ENCODE peak calls at places on chromosome 18, in seven cellular contexts. One of them, this sample, is unnamed.

GRCh38 chr18:59783138-59783537 is 85.9 kb upstream of the CCBE1 start:
- DNase-seq in H1: peak; percentile 57
- DNase-seq in K562: peak; percentile 31
- DNase-seq in IMR-90: peak; percentile 74
- DNase-seq in SK-N-SH: peak; percentile 68
- DNase-seq in HepG2: peak; percentile 72
- DNase-seq in GM12878: peak; percentile 9
- DNase-seq in this sample: peak; percentile 85

GRCh38 chr18:79549638-79550000 is 130.0 kb upstream of the CTDP1 start:
- DNase-seq in K562: no peak
- DNase-seq in GM12878: no peak
- DNase-seq in HepG2: no peak
- DNase-seq in SK-N-SH: no peak
- DNase-seq in IMR-90: no peak
- DNase-seq in H1: no peak
- DNase-seq in this sample: no peak

GRCh38 chr18:24819141-24819890 is 358.9 kb downstream of the HRH4 start:
- DNase-seq in IMR-90: no peak
- DNase-seq in HepG2: no peak
- DNase-seq in SK-N-SH: no peak
- DNase-seq in H1: no peak
- DNase-seq in K562: no peak
- DNase-seq in GM12878: no peak
- DNase-seq in this sample: no peak

GRCh38 chr18:42977982-42978595 is 137.4 kb downstream of the RIT2 start:
- DNase-seq in IMR-90: no peak
- DNase-seq in H1: no peak
- DNase-seq in SK-N-SH: no peak
- DNase-seq in GM12878: no peak
- DNase-seq in HepG2: no peak
- DNase-seq in K562: no peak
- DNase-seq in this sample: no peak

GRCh38 chr18:5468394-5468793 is 75.4 kb downstream of the EPB41L3 start:
- DNase-seq in K562: no peak
- DNase-seq in IMR-90: no peak
- DNase-seq in H1: no peak
- DNase-seq in GM12878: no peak
- DNase-seq in HepG2: no peak
- DNase-seq in SK-N-SH: no peak
- DNase-seq in this sample: no peak

GRCh38 chr18:26722582-26722931 is 142.9 kb downstream of the AQP4 start:
- DNase-seq in HepG2: no peak
- DNase-seq in SK-N-SH: no peak
- DNase-seq in K562: no peak
- DNase-seq in IMR-90: no peak
- DNase-seq in H1: no peak
- DNase-seq in GM12878: no peak
- DNase-seq in this sample: no peak

GRCh38 chr18:32208012-32208411 is 18.2 kb downstream of the MEP1B start:
- DNase-seq in IMR-90: no peak
- DNase-seq in GM12878: no peak
- DNase-seq in H1: no peak
- DNase-seq in SK-N-SH: no peak
- DNase-seq in HepG2: peak; percentile 27
- DNase-seq in K562: no peak
- DNase-seq in this sample: no peak

GRCh38 chr18:8140841-8141501 is 468.3 kb upstream of the RAB12 start:
- DNase-seq in GM12878: no peak
- DNase-seq in SK-N-SH: no peak
- DNase-seq in H1: no peak
- DNase-seq in IMR-90: peak; percentile 82
- DNase-seq in HepG2: no peak
- DNase-seq in K562: peak; percentile 57
- DNase-seq in this sample: no peak

GRCh38 chr18:63528863-63529492 is 13.2 kb upstream of the SERPINB12 start:
- DNase-seq in K562: no peak
- DNase-seq in IMR-90: no peak
- DNase-seq in H1: no peak
- DNase-seq in GM12878: no peak
- DNase-seq in SK-N-SH: no peak
- DNase-seq in HepG2: no peak
- DNase-seq in this sample: no peak

GRCh38 chr18:73646772-73647171 is 500.9 kb downstream of the FBXO15 start:
- DNase-seq in SK-N-SH: no peak
- DNase-seq in IMR-90: peak; percentile 91
- DNase-seq in K562: no peak
- DNase-seq in H1: no peak
- DNase-seq in GM12878: no peak
- DNase-seq in HepG2: no peak
- DNase-seq in this sample: no peak

GRCh38 chr18:58827425-58827824 is 37.3 kb upstream of the ZNF532 start:
- DNase-seq in K562: no peak
- DNase-seq in H1: no peak
- DNase-seq in GM12878: no peak
- DNase-seq in IMR-90: no peak
- DNase-seq in SK-N-SH: no peak
- DNase-seq in HepG2: no peak
- DNase-seq in this sample: no peak

GRCh38 chr18:53946561-53946960 is 277.9 kb downstream of the MBD2 start:
- DNase-seq in HepG2: no peak
- DNase-seq in K562: no peak
- DNase-seq in SK-N-SH: no peak
- DNase-seq in H1: no peak
- DNase-seq in IMR-90: no peak
- DNase-seq in GM12878: no peak
- DNase-seq in this sample: no peak

GRCh38 chr18:2417861-2418610 is 153.3 kb downstream of the METTL4 start:
- DNase-seq in HepG2: no peak
- DNase-seq in IMR-90: peak; percentile 41
- DNase-seq in SK-N-SH: no peak
- DNase-seq in K562: no peak
- DNase-seq in GM12878: no peak
- DNase-seq in H1: no peak
- DNase-seq in this sample: no peak

GRCh38 chr18:72871091-72871490 is 3.3 kb upstream of the NETO1 start:
- DNase-seq in IMR-90: peak; percentile 6
- DNase-seq in H1: no peak
- DNase-seq in GM12878: no peak
- DNase-seq in SK-N-SH: no peak
- DNase-seq in K562: no peak
- DNase-seq in HepG2: no peak
- DNase-seq in this sample: no peak

GRCh38 chr18:27653247-27653646 is 468.1 kb upstream of the CHST9 start:
- DNase-seq in IMR-90: no peak
- DNase-seq in H1: no peak
- DNase-seq in K562: no peak
- DNase-seq in GM12878: no peak
- DNase-seq in HepG2: no peak
- DNase-seq in SK-N-SH: no peak
- DNase-seq in this sample: no peak

GRCh38 chr18:650428-650858 is 7.0 kb upstream of the TYMS start:
- DNase-seq in HepG2: no peak
- DNase-seq in IMR-90: no peak
- DNase-seq in GM12878: peak; percentile 74
- DNase-seq in K562: peak; percentile 79
- DNase-seq in H1: no peak
- DNase-seq in SK-N-SH: no peak
- DNase-seq in this sample: no peak

GRCh38 chr18:3111523-3112240 is 98.7 kb upstream of the LPIN2 start:
- DNase-seq in HepG2: no peak
- DNase-seq in GM12878: no peak
- DNase-seq in K562: peak; percentile 28
- DNase-seq in IMR-90: no peak
- DNase-seq in H1: no peak
- DNase-seq in SK-N-SH: no peak
- DNase-seq in this sample: no peak

GRCh38 chr18:32454667-32455066 is 16.0 kb downstream of the GAREM1 start:
- DNase-seq in H1: no peak
- DNase-seq in IMR-90: peak; percentile 9
- DNase-seq in K562: no peak
- DNase-seq in GM12878: no peak
- DNase-seq in SK-N-SH: no peak
- DNase-seq in HepG2: no peak
- DNase-seq in this sample: no peak

GRCh38 chr18:3219621-3220335 is at the start of gene MYOM1:
- DNase-seq in GM12878: no peak
- DNase-seq in HepG2: no peak
- DNase-seq in SK-N-SH: no peak
- DNase-seq in IMR-90: no peak
- DNase-seq in H1: no peak
- DNase-seq in K562: no peak
- DNase-seq in this sample: no peak

GRCh38 chr18:63377275-63377980 is 10.4 kb upstream of the KDSR start:
- DNase-seq in GM12878: no peak
- DNase-seq in H1: no peak
- DNase-seq in IMR-90: no peak
- DNase-seq in SK-N-SH: no peak
- DNase-seq in K562: no peak
- DNase-seq in HepG2: no peak
- DNase-seq in this sample: no peak

GRCh38 chr18:63570721-63571120 is 16.4 kb upstream of the SERPINB13 start:
- DNase-seq in GM12878: no peak
- DNase-seq in IMR-90: no peak
- DNase-seq in SK-N-SH: no peak
- DNase-seq in HepG2: no peak
- DNase-seq in K562: no peak
- DNase-seq in H1: no peak
- DNase-seq in this sample: no peak

GRCh38 chr18:62420513-62421209 is 95.6 kb downstream of the TNFRSF11A start:
- DNase-seq in K562: peak; percentile 80
- DNase-seq in SK-N-SH: no peak
- DNase-seq in H1: no peak
- DNase-seq in IMR-90: peak; percentile 65
- DNase-seq in GM12878: peak; percentile 62
- DNase-seq in HepG2: peak; percentile 85
- DNase-seq in this sample: no peak

GRCh38 chr18:49784427-49785185 is 28.7 kb downstream of the ACAA2 start:
- DNase-seq in IMR-90: peak; percentile 18
- DNase-seq in GM12878: no peak
- DNase-seq in SK-N-SH: no peak
- DNase-seq in K562: no peak
- DNase-seq in HepG2: no peak
- DNase-seq in H1: no peak
- DNase-seq in this sample: no peak
- TF ChIP-seq RAD21 in IMR-90: no peak
- TF ChIP-seq RAD21 in GM12878: peak; percentile 13
- TF ChIP-seq RAD21 in SK-N-SH: peak; percentile 31
- TF ChIP-seq RAD21 in K562: no peak
- TF ChIP-seq RAD21 in HepG2: no peak
- TF ChIP-seq RAD21 in H1: no peak
- TF ChIP-seq RAD21 in this sample: peak; percentile 46

DNA sequence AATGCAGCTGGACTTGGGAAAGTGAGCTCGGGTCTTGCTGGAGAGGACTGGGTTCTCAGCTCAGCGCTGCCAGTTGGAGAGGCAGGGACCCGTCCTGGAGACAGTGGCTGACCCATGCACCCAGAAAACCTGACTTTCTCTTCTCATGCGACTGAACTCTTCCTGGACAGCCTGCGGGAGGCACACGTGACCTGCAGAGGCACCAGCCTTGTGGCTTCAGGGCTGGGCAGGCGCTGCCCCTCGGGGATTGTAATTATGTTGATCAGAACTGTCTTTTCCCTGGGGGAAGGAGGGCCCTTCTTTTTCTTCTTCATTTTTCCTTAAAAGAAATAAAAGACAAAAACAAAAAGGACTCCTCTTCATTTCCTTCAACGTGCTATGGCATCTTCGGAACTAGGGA is 198.1 kb downstream of the VAPA start:
- DNase-seq in H1: no peak
- DNase-seq in IMR-90: no peak
- DNase-seq in HepG2: no peak
- DNase-seq in GM12878: no peak
- DNase-seq in SK-N-SH: no peak
- DNase-seq in K562: no peak
- DNase-seq in this sample: no peak
- H2AFZ ChIP-seq in H1: no peak overlapping the region
- H2AFZ ChIP-seq in IMR-90: no peak overlapping the region
- H2AFZ ChIP-seq in HepG2: no peak overlapping the region
- H2AFZ ChIP-seq in GM12878: no peak overlapping the region
- H2AFZ ChIP-seq in SK-N-SH: no peak overlapping the region
- H2AFZ ChIP-seq in K562: no peak overlapping the region
- H2AFZ ChIP-seq in this sample: no peak overlapping the region

GRCh38 chr18:23311346-23312103 is 141.6 kb upstream of the RIOK3 start:
- DNase-seq in HepG2: no peak
- DNase-seq in SK-N-SH: no peak
- DNase-seq in IMR-90: peak; percentile 90
- DNase-seq in H1: no peak
- DNase-seq in GM12878: no peak
- DNase-seq in K562: no peak
- DNase-seq in this sample: no peak
- TF ChIP-seq RAD21 in HepG2: no peak
- TF ChIP-seq RAD21 in SK-N-SH: no peak
- TF ChIP-seq RAD21 in IMR-90: no peak
- TF ChIP-seq RAD21 in H1: no peak
- TF ChIP-seq RAD21 in GM12878: no peak
- TF ChIP-seq RAD21 in K562: no peak
- TF ChIP-seq RAD21 in this sample: no peak

GRCh38 chr18:76710646-76711520 is 111.5 kb upstream of the ZNF236 start:
- DNase-seq in GM12878: no peak
- DNase-seq in K562: no peak
- DNase-seq in HepG2: no peak
- DNase-seq in SK-N-SH: no peak
- DNase-seq in H1: no peak
- DNase-seq in IMR-90: no peak
- DNase-seq in this sample: no peak

GRCh38 chr18:76708727-76709353 is 113.5 kb upstream of the ZNF236 start:
- DNase-seq in GM12878: no peak
- DNase-seq in HepG2: no peak
- DNase-seq in IMR-90: no peak
- DNase-seq in H1: no peak
- DNase-seq in SK-N-SH: no peak
- DNase-seq in K562: no peak
- DNase-seq in this sample: no peak

GRCh38 chr18:76707534-76707933 is 114.8 kb upstream of the ZNF236 start:
- DNase-seq in H1: no peak
- DNase-seq in SK-N-SH: no peak
- DNase-seq in K562: no peak
- DNase-seq in HepG2: no peak
- DNase-seq in IMR-90: no peak
- DNase-seq in GM12878: no peak
- DNase-seq in this sample: no peak

GRCh38 chr18:76708036-76708726 is 114.2 kb upstream of the ZNF236 start:
- DNase-seq in H1: no peak
- DNase-seq in GM12878: no peak
- DNase-seq in K562: no peak
- DNase-seq in IMR-90: no peak
- DNase-seq in HepG2: no peak
- DNase-seq in SK-N-SH: no peak
- DNase-seq in this sample: no peak

GRCh38 chr18:76709659-76710645 is 112.4 kb upstream of the ZNF236 start:
- DNase-seq in K562: peak; percentile 56
- DNase-seq in SK-N-SH: peak; percentile 81
- DNase-seq in H1: peak; percentile 73
- DNase-seq in GM12878: peak; percentile 12
- DNase-seq in HepG2: peak; percentile 33
- DNase-seq in IMR-90: peak; percentile 65
- DNase-seq in this sample: peak; percentile 52
- H2AFZ ChIP-seq in K562: peak overlapping the region; percentile 68
- H2AFZ ChIP-seq in SK-N-SH: no peak overlapping the region
- H2AFZ ChIP-seq in H1: peak overlapping the region; percentile 84
- H2AFZ ChIP-seq in GM12878: peak overlapping the region; percentile 56
- H2AFZ ChIP-seq in HepG2: no peak overlapping the region
- H2AFZ ChIP-seq in IMR-90: peak overlapping the region; percentile 93
- H2AFZ ChIP-seq in this sample: peak overlapping the region; percentile 49